ENCODE peak calls at places on chromosomes 2 and 18, in seven cellular contexts. N is HCT116, K is K562, O is A549, Y is IMR-90, F is GM12878, R is H1. H is an unnamed sample.

GRCh38 chr2:41998201-41998781 is 49.5 kb upstream of the PKDCC start:
- DNase-seq in N (no peak), K (no peak), O (no peak), Y (no peak), F (no peak), R (no peak), H (no peak)

GRCh38 chr2:232533944-232534710 is 5.4 kb upstream of the CHRNG start:
- DNase-seq in N (no peak), K (no peak), O (no peak), Y (peak), F (no peak), R (no peak), H (no peak)

GRCh38 chr2:205527801-205528200 is 154.5 kb upstream of the NRP2 start:
- DNase-seq in N (no peak), K (no peak), O (peak), Y (peak), F (no peak), R (no peak), H (no peak)

GRCh38 chr2:200765139-200765951 is 46.4 kb upstream of the BZW1 start:
- DNase-seq in N (peak), K (no peak), O (peak), Y (peak), F (no peak), R (no peak), H (peak)

GRCh38 chr2:230906471-230907230 is 18.4 kb downstream of the GPR55 start:
- DNase-seq in N (no peak), K (no peak), O (no peak), Y (no peak), F (no peak), R (no peak), H (no peak)

GRCh38 chr2:168802825-168803726 is 639 bp downstream of the NOSTRIN start:
- DNase-seq in N (no peak), K (peak), O (no peak), Y (no peak), F (no peak), R (no peak), H (no peak)

GRCh38 chr18:74040459-74041332 is 106.9 kb downstream of the FBXO15 start:
- DNase-seq in N (peak), K (peak), O (peak), Y (peak), F (no peak), R (no peak), H (peak)

GRCh38 chr18:62566199-62566598 is 43.4 kb downstream of the ZCCHC2 start:
- DNase-seq in N (no peak), K (no peak), O (peak), Y (peak), F (no peak), R (peak), H (peak)

GRCh38 chr2:119290859-119291587 is 67.4 kb downstream of the STEAP3 start:
- DNase-seq in N (peak), K (peak), O (peak), Y (peak), F (no peak), R (peak), H (peak)

GRCh38 chr2:224098473-224098872 is 59.4 kb upstream of the SERPINE2 start:
- DNase-seq in N (no peak), K (no peak), O (no peak), Y (no peak), F (no peak), R (no peak), H (no peak)

GRCh38 chr2:159129807-159130206 is 156.7 kb downstream of the WDSUB1 start:
- DNase-seq in N (no peak), K (no peak), O (no peak), Y (no peak), F (no peak), R (no peak), H (no peak)

GRCh38 chr2:56208380-56208779 is 24.6 kb downstream of the CCDC85A start:
- DNase-seq in N (no peak), K (no peak), O (no peak), Y (no peak), F (no peak), R (no peak), H (no peak)

GRCh38 chr2:205731521-205731965 is 49.2 kb downstream of the NRP2 start:
- DNase-seq in N (no peak), K (no peak), O (peak), Y (peak), F (no peak), R (no peak), H (peak)

GRCh38 chr2:168626096-168626495 is 170.0 kb downstream of the CERS6 start:
- DNase-seq in N (no peak), K (no peak), O (no peak), Y (no peak), F (no peak), R (no peak), H (no peak)

GRCh38 chr2:177600917-177601316 is 208.3 kb downstream of the AGPS start:
- DNase-seq in N (no peak), K (no peak), O (no peak), Y (no peak), F (no peak), R (no peak), H (no peak)

GRCh38 chr2:112199188-112199587 is 55.7 kb downstream of the ZC3H8 start:
- DNase-seq in N (no peak), K (no peak), O (no peak), Y (no peak), F (no peak), R (no peak), H (no peak)

GRCh38 chr2:219532378-219532649 is 11.3 kb downstream of the CHPF start:
- DNase-seq in N (no peak), K (no peak), O (no peak), Y (no peak), F (no peak), R (no peak), H (no peak)

GRCh38 chr2:174344716-174345472 is 10.1 kb downstream of the SP9 start:
- DNase-seq in N (peak), K (no peak), O (peak), Y (peak), F (no peak), R (no peak), H (peak)

GRCh38 chr2:133718688-133719201 is 150.5 kb upstream of the NCKAP5 start:
- DNase-seq in N (no peak), K (no peak), O (peak), Y (peak), F (no peak), R (no peak), H (no peak)
- TF ChIP-seq CEBPB in N (no peak), K (no peak), O (no peak), Y (no peak), F (no peak), R (no peak), H (no peak)

DNA sequence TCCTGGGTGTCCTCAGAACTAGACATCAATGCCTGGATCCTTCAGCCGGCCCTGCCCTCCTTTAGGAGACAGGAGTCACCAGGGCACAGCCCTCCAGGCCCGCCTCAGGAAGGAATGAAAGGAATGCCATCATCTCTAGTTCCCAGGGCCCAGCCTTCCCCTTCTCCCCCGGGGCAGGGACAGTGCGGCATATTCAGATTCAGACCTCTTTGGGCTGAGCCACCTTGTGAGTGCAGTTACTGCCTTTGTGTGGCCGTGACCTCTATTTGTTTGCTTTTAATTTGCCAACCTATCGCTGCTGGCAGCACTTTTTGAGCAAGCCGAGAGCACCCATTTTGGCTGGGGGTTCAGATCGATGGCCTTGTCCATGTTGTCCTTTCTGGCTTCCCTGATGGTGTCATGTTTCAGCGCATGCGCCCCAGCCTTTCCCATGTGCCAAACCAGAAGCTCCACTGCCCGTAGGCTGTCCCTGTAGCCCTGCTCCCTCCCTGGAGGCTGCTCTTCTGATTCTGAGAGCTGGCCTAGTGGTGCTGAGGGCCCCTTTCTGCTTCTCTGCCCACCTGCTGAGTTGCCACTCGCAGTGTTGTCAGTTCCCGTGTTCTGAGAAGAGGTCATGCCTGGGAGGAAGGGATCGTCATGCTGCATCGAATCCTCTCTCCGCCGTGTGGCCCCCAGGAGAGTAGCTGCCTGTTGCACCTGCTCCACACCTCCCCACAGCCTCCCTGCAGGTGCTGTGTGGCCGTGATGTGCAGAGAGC is 10.9 kb downstream of the ANKRD23 start:
- DNase-seq in N (no peak), K (no peak), O (peak), Y (peak), F (no peak), R (no peak), H (no peak)
- TF ChIP-seq CEBPB in N (no peak), K (no peak), O (no peak), Y (no peak), F (no peak), R (no peak), H (no peak)

DNA sequence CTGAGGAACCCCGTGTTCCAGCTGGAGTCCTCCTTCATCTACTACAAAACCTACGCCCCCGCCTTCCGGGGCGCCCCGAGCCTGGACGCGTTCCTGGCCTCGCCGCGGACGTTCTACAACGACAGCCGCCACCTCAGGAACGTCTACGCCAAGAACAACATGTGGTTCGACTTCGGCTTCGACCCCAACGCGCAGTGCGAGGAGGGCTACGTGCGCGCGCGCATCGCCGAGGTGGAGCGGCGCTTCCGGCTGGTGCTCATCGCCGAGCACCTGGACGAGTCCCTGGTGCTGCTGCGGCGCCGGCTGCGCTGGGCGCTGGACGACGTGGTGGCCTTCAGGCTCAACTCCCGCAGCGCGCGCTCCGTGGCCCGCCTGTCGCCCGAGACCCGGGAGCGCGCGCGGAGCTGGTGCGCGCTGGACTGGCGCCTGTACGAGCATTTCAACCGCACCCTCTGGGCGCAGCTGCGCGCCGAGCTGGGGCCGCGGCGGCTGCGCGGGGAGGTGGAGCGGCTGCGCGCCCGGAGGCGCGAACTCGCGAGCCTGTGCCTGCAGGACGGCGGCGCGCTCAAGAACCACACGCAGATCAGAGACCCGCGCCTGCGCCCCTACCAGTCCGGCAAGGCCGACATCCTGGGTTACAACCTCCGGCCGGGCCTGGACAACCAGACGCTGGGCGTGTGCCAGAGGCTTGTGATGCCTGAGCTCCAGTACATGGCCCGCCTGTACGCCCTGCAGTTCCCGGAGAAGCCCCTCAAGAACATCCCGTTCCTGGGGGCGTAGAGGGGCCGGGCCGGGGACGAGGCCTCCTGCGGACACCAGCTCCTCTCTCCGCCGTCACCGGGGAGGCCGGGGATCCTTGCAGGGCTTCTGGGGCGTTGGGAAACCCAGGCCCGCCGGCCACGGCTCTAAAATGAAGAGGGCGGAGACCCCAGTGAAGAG is 5.3 kb upstream of the NEU4 start:
- DNase-seq in N (no peak), K (peak), O (peak), Y (peak), F (no peak), R (no peak), H (no peak)
- TF ChIP-seq CEBPB in N (no peak), K (no peak), O (no peak), Y (no peak), F (no peak), R (no peak), H (no peak)

GRCh38 chr2:239729681-239730566 is 295.2 kb downstream of the NDUFA10 start:
- DNase-seq in N (no peak), K (no peak), O (no peak), Y (no peak), F (no peak), R (no peak), H (no peak)
- TF ChIP-seq CEBPB in N (no peak), K (no peak), O (no peak), Y (no peak), F (no peak), R (no peak), H (no peak)

GRCh38 chr2:45182667-45183620 is 173.7 kb upstream of the SIX2 start:
- DNase-seq in N (no peak), K (no peak), O (no peak), Y (no peak), F (no peak), R (no peak), H (no peak)
- TF ChIP-seq CEBPB in N (no peak), K (no peak), O (no peak), Y (no peak), F (no peak), R (no peak), H (no peak)

DNA sequence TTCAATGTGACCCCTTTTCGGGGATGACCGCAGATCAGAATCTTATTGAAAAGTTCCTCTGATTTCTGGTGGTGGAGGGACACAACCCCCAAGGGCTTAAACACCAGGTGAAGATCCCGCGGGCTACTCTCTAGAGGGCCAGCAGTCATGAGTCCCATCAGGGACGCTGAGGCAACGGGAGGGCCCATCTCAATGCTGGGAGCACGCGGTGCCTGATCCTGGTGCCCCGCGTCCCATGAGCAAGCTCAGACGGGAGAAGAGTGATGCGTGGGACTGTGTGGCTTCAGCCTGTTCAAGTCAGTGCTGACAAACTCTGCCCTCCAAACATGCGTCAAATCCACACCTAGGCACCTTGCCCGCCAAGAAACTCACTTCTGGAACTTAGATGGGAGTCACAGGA is 224.9 kb downstream of the TWIST2 start:
- DNase-seq in N (no peak), K (no peak), O (no peak), Y (no peak), F (no peak), R (no peak), H (no peak)
- TF ChIP-seq CEBPB in N (no peak), K (no peak), O (no peak), Y (no peak), F (no peak), R (no peak), H (no peak)

H was measured in HepG2.